ENCODE peak calls at places on chromosomes 6 and 20, in ten cellular contexts. One of them, this sample, is unnamed.

GRCh38 chr20:37571033-37571432 is 43.4 kb upstream of the BLCAP start:
- DNase-seq in ureter: no peak
- DNase-seq in activated T-helper 2 cell treated with anti-CD3 and anti-CD28 coated beads, Interferon-gamma antibody, Interleukin-2, Interleukin-4, amounts not matched to agents 10 μg/mL and 5 μg/mL and 100 μg/mL, durations not matched to agents 14 hours and 24 hours and 36 hours: no peak
- DNase-seq in activated CD4-positive, alpha-beta T cell treated with anti-CD3 and anti-CD28 coated beads, Interleukin-2, amount 10 ng/mL, durations not matched to agents 7 days and 5 days: no peak
- DNase-seq in lower lobe of right lung: no peak
- DNase-seq in neural progenitor cell: no peak
- DNase-seq in activated CD8-positive, alpha-beta memory T cell treated with anti-CD3 and anti-CD28 coated beads for 24 hours: no peak
- DNase-seq in HEK293T: no peak
- DNase-seq in EL: no peak
- DNase-seq in spleen: no peak
- DNase-seq in this sample: no peak

GRCh38 chr6:142680308-142680707 is 264.7 kb downstream of the HIVEP2 start:
- DNase-seq in activated CD8-positive, alpha-beta memory T cell treated with anti-CD3 and anti-CD28 coated beads for 24 hours: no peak
- DNase-seq in ureter: no peak
- DNase-seq in activated T-helper 2 cell treated with anti-CD3 and anti-CD28 coated beads, Interferon-gamma antibody, Interleukin-2, Interleukin-4, amounts not matched to agents 10 μg/mL and 5 μg/mL and 100 μg/mL, durations not matched to agents 14 hours and 24 hours and 36 hours: no peak
- DNase-seq in spleen: no peak
- DNase-seq in neural progenitor cell: no peak
- DNase-seq in activated CD4-positive, alpha-beta T cell treated with anti-CD3 and anti-CD28 coated beads, Interleukin-2, amount 10 ng/mL, durations not matched to agents 7 days and 5 days: no peak
- DNase-seq in HEK293T: no peak
- DNase-seq in EL: peak; percentile 31
- DNase-seq in lower lobe of right lung: no peak
- DNase-seq in this sample: peak; percentile 59

GRCh38 chr6:138647006-138647405 is 126.6 kb upstream of the CCDC28A start:
- DNase-seq in neural progenitor cell: no peak
- DNase-seq in spleen: no peak
- DNase-seq in HEK293T: no peak
- DNase-seq in activated CD8-positive, alpha-beta memory T cell treated with anti-CD3 and anti-CD28 coated beads for 24 hours: no peak
- DNase-seq in activated CD4-positive, alpha-beta T cell treated with anti-CD3 and anti-CD28 coated beads, Interleukin-2, amount 10 ng/mL, durations not matched to agents 7 days and 5 days: no peak
- DNase-seq in lower lobe of right lung: no peak
- DNase-seq in ureter: no peak
- DNase-seq in EL: peak; percentile 66
- DNase-seq in activated T-helper 2 cell treated with anti-CD3 and anti-CD28 coated beads, Interferon-gamma antibody, Interleukin-2, Interleukin-4, amounts not matched to agents 10 μg/mL and 5 μg/mL and 100 μg/mL, durations not matched to agents 14 hours and 24 hours and 36 hours: no peak
- DNase-seq in this sample: no peak

GRCh38 chr20:47782920-47783552 is 2.2 kb downstream of the SULF2 start:
- DNase-seq in HEK293T: no peak
- DNase-seq in activated T-helper 2 cell treated with anti-CD3 and anti-CD28 coated beads, Interferon-gamma antibody, Interleukin-2, Interleukin-4, amounts not matched to agents 10 μg/mL and 5 μg/mL and 100 μg/mL, durations not matched to agents 14 hours and 24 hours and 36 hours: no peak
- DNase-seq in activated CD4-positive, alpha-beta T cell treated with anti-CD3 and anti-CD28 coated beads, Interleukin-2, amount 10 ng/mL, durations not matched to agents 7 days and 5 days: no peak
- DNase-seq in lower lobe of right lung: no peak
- DNase-seq in spleen: no peak
- DNase-seq in activated CD8-positive, alpha-beta memory T cell treated with anti-CD3 and anti-CD28 coated beads for 24 hours: no peak
- DNase-seq in EL: no peak
- DNase-seq in neural progenitor cell: no peak
- DNase-seq in ureter: no peak
- DNase-seq in this sample: no peak

GRCh38 chr6:74273541-74273940 is 577.5 kb downstream of the CD109 start:
- DNase-seq in activated CD8-positive, alpha-beta memory T cell treated with anti-CD3 and anti-CD28 coated beads for 24 hours: no peak
- DNase-seq in ureter: no peak
- DNase-seq in neural progenitor cell: no peak
- DNase-seq in lower lobe of right lung: no peak
- DNase-seq in HEK293T: no peak
- DNase-seq in activated CD4-positive, alpha-beta T cell treated with anti-CD3 and anti-CD28 coated beads, Interleukin-2, amount 10 ng/mL, durations not matched to agents 7 days and 5 days: no peak
- DNase-seq in EL: no peak
- DNase-seq in spleen: no peak
- DNase-seq in activated T-helper 2 cell treated with anti-CD3 and anti-CD28 coated beads, Interferon-gamma antibody, Interleukin-2, Interleukin-4, amounts not matched to agents 10 μg/mL and 5 μg/mL and 100 μg/mL, durations not matched to agents 14 hours and 24 hours and 36 hours: no peak
- DNase-seq in this sample: no peak

GRCh38 chr6:106870069-106870468 is 104.5 kb downstream of the CD24 start:
- DNase-seq in HEK293T: no peak
- DNase-seq in ureter: no peak
- DNase-seq in EL: peak; percentile 94
- DNase-seq in activated CD8-positive, alpha-beta memory T cell treated with anti-CD3 and anti-CD28 coated beads for 24 hours: no peak
- DNase-seq in neural progenitor cell: no peak
- DNase-seq in activated T-helper 2 cell treated with anti-CD3 and anti-CD28 coated beads, Interferon-gamma antibody, Interleukin-2, Interleukin-4, amounts not matched to agents 10 μg/mL and 5 μg/mL and 100 μg/mL, durations not matched to agents 14 hours and 24 hours and 36 hours: no peak
- DNase-seq in spleen: no peak
- DNase-seq in activated CD4-positive, alpha-beta T cell treated with anti-CD3 and anti-CD28 coated beads, Interleukin-2, amount 10 ng/mL, durations not matched to agents 7 days and 5 days: no peak
- DNase-seq in lower lobe of right lung: no peak
- DNase-seq in this sample: peak; percentile 67

GRCh38 chr20:54366669-54367068 is 108.7 kb upstream of the DOK5 start:
- DNase-seq in lower lobe of right lung: no peak
- DNase-seq in spleen: no peak
- DNase-seq in activated CD4-positive, alpha-beta T cell treated with anti-CD3 and anti-CD28 coated beads, Interleukin-2, amount 10 ng/mL, durations not matched to agents 7 days and 5 days: no peak
- DNase-seq in EL: no peak
- DNase-seq in activated T-helper 2 cell treated with anti-CD3 and anti-CD28 coated beads, Interferon-gamma antibody, Interleukin-2, Interleukin-4, amounts not matched to agents 10 μg/mL and 5 μg/mL and 100 μg/mL, durations not matched to agents 14 hours and 24 hours and 36 hours: no peak
- DNase-seq in ureter: no peak
- DNase-seq in neural progenitor cell: no peak
- DNase-seq in activated CD8-positive, alpha-beta memory T cell treated with anti-CD3 and anti-CD28 coated beads for 24 hours: no peak
- DNase-seq in HEK293T: no peak
- DNase-seq in this sample: no peak

GRCh38 chr20:37518606-37519507 is 2.2 kb upstream of the NNAT start:
- DNase-seq in lower lobe of right lung: peak; percentile 60
- DNase-seq in activated T-helper 2 cell treated with anti-CD3 and anti-CD28 coated beads, Interferon-gamma antibody, Interleukin-2, Interleukin-4, amounts not matched to agents 10 μg/mL and 5 μg/mL and 100 μg/mL, durations not matched to agents 14 hours and 24 hours and 36 hours: no peak
- DNase-seq in activated CD4-positive, alpha-beta T cell treated with anti-CD3 and anti-CD28 coated beads, Interleukin-2, amount 10 ng/mL, durations not matched to agents 7 days and 5 days: no peak
- DNase-seq in spleen: no peak
- DNase-seq in neural progenitor cell: peak; percentile 46
- DNase-seq in HEK293T: no peak
- DNase-seq in ureter: no peak
- DNase-seq in activated CD8-positive, alpha-beta memory T cell treated with anti-CD3 and anti-CD28 coated beads for 24 hours: no peak
- DNase-seq in EL: no peak
- DNase-seq in this sample: no peak

GRCh38 chr6:134921980-134922313 is 28.0 kb downstream of the ALDH8A1 start:
- DNase-seq in activated CD4-positive, alpha-beta T cell treated with anti-CD3 and anti-CD28 coated beads, Interleukin-2, amount 10 ng/mL, durations not matched to agents 7 days and 5 days: no peak
- DNase-seq in HEK293T: no peak
- DNase-seq in EL: no peak
- DNase-seq in activated CD8-positive, alpha-beta memory T cell treated with anti-CD3 and anti-CD28 coated beads for 24 hours: no peak
- DNase-seq in lower lobe of right lung: no peak
- DNase-seq in ureter: no peak
- DNase-seq in neural progenitor cell: no peak
- DNase-seq in activated T-helper 2 cell treated with anti-CD3 and anti-CD28 coated beads, Interferon-gamma antibody, Interleukin-2, Interleukin-4, amounts not matched to agents 10 μg/mL and 5 μg/mL and 100 μg/mL, durations not matched to agents 14 hours and 24 hours and 36 hours: no peak
- DNase-seq in spleen: no peak
- DNase-seq in this sample: no peak